ENCODE peak calls at places on chromosomes 6 and 20, in eight cellular contexts. One of them, this sample, is unnamed.

GRCh38 chr6:152094992-152095592 is 287.6 kb downstream of the ESR1 start:
- DNase-seq in GM20000: no peak
- DNase-seq in CD8-positive, alpha-beta T cell: no peak
- DNase-seq in OCI-LY7: no peak
- DNase-seq in tibial nerve: peak
- DNase-seq in substantia nigra: no peak
- DNase-seq in stomach: peak
- DNase-seq in A172: peak
- DNase-seq in this sample: peak

GRCh38 chr6:131755597-131755996 is 44.8 kb upstream of the CTAGE9 start:
- DNase-seq in substantia nigra: no peak
- DNase-seq in OCI-LY7: no peak
- DNase-seq in stomach: no peak
- DNase-seq in tibial nerve: no peak
- DNase-seq in CD8-positive, alpha-beta T cell: no peak
- DNase-seq in A172: peak
- DNase-seq in GM20000: no peak
- DNase-seq in this sample: no peak

GRCh38 chr6:2209226-2209809 is 36.1 kb downstream of the GMDS start:
- DNase-seq in tibial nerve: no peak
- DNase-seq in GM20000: peak
- DNase-seq in CD8-positive, alpha-beta T cell: no peak
- DNase-seq in OCI-LY7: peak
- DNase-seq in A172: peak
- DNase-seq in stomach: peak
- DNase-seq in substantia nigra: no peak
- DNase-seq in this sample: no peak

GRCh38 chr6:135261872-135262725 is 81.0 kb downstream of the MYB start:
- DNase-seq in substantia nigra: no peak
- DNase-seq in stomach: no peak
- DNase-seq in OCI-LY7: no peak
- DNase-seq in tibial nerve: no peak
- DNase-seq in CD8-positive, alpha-beta T cell: no peak
- DNase-seq in GM20000: no peak
- DNase-seq in A172: no peak
- DNase-seq in this sample: no peak

GRCh38 chr20:1696521-1697209 is 39.1 kb upstream of the SIRPG start:
- DNase-seq in stomach: no peak
- DNase-seq in tibial nerve: no peak
- DNase-seq in GM20000: no peak
- DNase-seq in A172: no peak
- DNase-seq in substantia nigra: no peak
- DNase-seq in CD8-positive, alpha-beta T cell: no peak
- DNase-seq in OCI-LY7: no peak
- DNase-seq in this sample: no peak

GRCh38 chr6:119148102-119148824 is 69.8 kb upstream of the FAM184A start:
- DNase-seq in CD8-positive, alpha-beta T cell: no peak
- DNase-seq in OCI-LY7: peak
- DNase-seq in substantia nigra: no peak
- DNase-seq in GM20000: peak
- DNase-seq in A172: peak
- DNase-seq in tibial nerve: peak
- DNase-seq in stomach: no peak
- DNase-seq in this sample: peak

GRCh38 chr6:147922764-147923163 is 414.3 kb downstream of the SAMD5 start:
- DNase-seq in CD8-positive, alpha-beta T cell: no peak
- DNase-seq in tibial nerve: no peak
- DNase-seq in stomach: no peak
- DNase-seq in GM20000: no peak
- DNase-seq in substantia nigra: no peak
- DNase-seq in A172: no peak
- DNase-seq in OCI-LY7: no peak
- DNase-seq in this sample: no peak

GRCh38 chr20:43681468-43681942 is 14.6 kb downstream of the MYBL2 start:
- DNase-seq in substantia nigra: no peak
- DNase-seq in stomach: no peak
- DNase-seq in tibial nerve: no peak
- DNase-seq in A172: no peak
- DNase-seq in OCI-LY7: peak
- DNase-seq in GM20000: peak
- DNase-seq in CD8-positive, alpha-beta T cell: no peak
- DNase-seq in this sample: no peak

GRCh38 chr20:19275630-19276071 is 63.2 kb downstream of the SLC24A3 start:
- DNase-seq in stomach: peak
- DNase-seq in OCI-LY7: no peak
- DNase-seq in GM20000: no peak
- DNase-seq in substantia nigra: no peak
- DNase-seq in tibial nerve: peak
- DNase-seq in CD8-positive, alpha-beta T cell: no peak
- DNase-seq in A172: no peak
- DNase-seq in this sample: peak